ENCODE peak calls at places on chromosomes 12 and 14, in four cellular contexts. One of them, this sample, is unnamed.

GRCh38 chr14:23301969-23302289 is 730 bp downstream of the PPP1R3E start:
- DNase-seq in hepatocyte: no peak
- DNase-seq in substantia nigra: peak; percentile 91
- DNase-seq in globus pallidus: no peak
- DNase-seq in this sample: no peak

GRCh38 chr12:95848575-95849388 is 10.0 kb upstream of the SNRPF start:
- DNase-seq in substantia nigra: no peak
- DNase-seq in hepatocyte: peak; percentile 26
- DNase-seq in globus pallidus: no peak
- DNase-seq in this sample: no peak

GRCh38 chr12:2925322-2925995 is 33.7 kb upstream of the TEAD4 start:
- DNase-seq in substantia nigra: no peak
- DNase-seq in globus pallidus: no peak
- DNase-seq in hepatocyte: no peak
- DNase-seq in this sample: no peak

GRCh38 chr14:103949386-103949785 is 7.1 kb upstream of the RD3L start:
- DNase-seq in globus pallidus: no peak
- DNase-seq in substantia nigra: no peak
- DNase-seq in hepatocyte: no peak
- DNase-seq in this sample: no peak

GRCh38 chr14:45891417-45892080 is 638.5 kb upstream of the MIS18BP1 start:
- DNase-seq in globus pallidus: no peak
- DNase-seq in hepatocyte: peak; percentile 51
- DNase-seq in substantia nigra: no peak
- DNase-seq in this sample: no peak

GRCh38 chr14:32679927-32680612 is 258.6 kb upstream of the NPAS3 start:
- DNase-seq in substantia nigra: no peak
- DNase-seq in hepatocyte: no peak
- DNase-seq in globus pallidus: no peak
- DNase-seq in this sample: no peak

GRCh38 chr12:56631790-56632700 is 1.9 kb upstream of the BAZ2A start:
- DNase-seq in globus pallidus: peak; percentile 48
- DNase-seq in substantia nigra: peak; percentile 16
- DNase-seq in hepatocyte: peak; percentile 84
- DNase-seq in this sample: peak; percentile 46

GRCh38 chr14:90521121-90521929 is 124.5 kb downstream of the CALM1 start:
- DNase-seq in globus pallidus: no peak
- DNase-seq in substantia nigra: no peak
- DNase-seq in hepatocyte: no peak
- DNase-seq in this sample: no peak

GRCh38 chr14:88868558-88869159 is 44.2 kb downstream of the TTC8 start:
- DNase-seq in hepatocyte: peak; percentile 19
- DNase-seq in substantia nigra: no peak
- DNase-seq in globus pallidus: no peak
- DNase-seq in this sample: peak; percentile 43

GRCh38 chr12:49537709-49538601 is 875 bp upstream of the KCNH3 start:
- DNase-seq in substantia nigra: no peak
- DNase-seq in hepatocyte: peak; percentile 31
- DNase-seq in globus pallidus: no peak
- DNase-seq in this sample: peak; percentile 36

GRCh38 chr14:68690106-68690960 is 102.5 kb downstream of the ZFP36L1 start:
- DNase-seq in globus pallidus: no peak
- DNase-seq in hepatocyte: no peak
- DNase-seq in substantia nigra: no peak
- DNase-seq in this sample: no peak

GRCh38 chr12:66678640-66679268 is at the start of gene GRIP1:
- DNase-seq in substantia nigra: no peak
- DNase-seq in hepatocyte: no peak
- DNase-seq in globus pallidus: no peak
- DNase-seq in this sample: peak; percentile 10

GRCh38 chr14:81289516-81289915 is 68.8 kb upstream of the GTF2A1 start:
- DNase-seq in globus pallidus: no peak
- DNase-seq in substantia nigra: no peak
- DNase-seq in hepatocyte: no peak
- DNase-seq in this sample: no peak

GRCh38 chr12:47744005-47744651 is 14.6 kb downstream of the RAPGEF3 start:
- DNase-seq in globus pallidus: no peak
- DNase-seq in substantia nigra: no peak
- DNase-seq in hepatocyte: peak; percentile 83
- DNase-seq in this sample: peak; percentile 53

GRCh38 chr12:52455818-52456217 is 3.9 kb upstream of the KRT6B start:
- DNase-seq in hepatocyte: no peak
- DNase-seq in substantia nigra: no peak
- DNase-seq in globus pallidus: no peak
- DNase-seq in this sample: no peak

GRCh38 chr14:101470266-101470665 is 91.0 kb upstream of the DIO3 start:
- DNase-seq in globus pallidus: no peak
- DNase-seq in hepatocyte: no peak
- DNase-seq in substantia nigra: no peak
- DNase-seq in this sample: no peak

GRCh38 chr12:119843100-119843499 is 34.0 kb downstream of the CIT start:
- DNase-seq in hepatocyte: peak; percentile 12
- DNase-seq in globus pallidus: no peak
- DNase-seq in substantia nigra: no peak
- DNase-seq in this sample: peak; percentile 73

GRCh38 chr14:94628578-94628977 is 16.4 kb downstream of the SERPINA3 start:
- DNase-seq in substantia nigra: no peak
- DNase-seq in globus pallidus: no peak
- DNase-seq in hepatocyte: no peak
- DNase-seq in this sample: no peak

GRCh38 chr14:101187816-101188570 is 284.5 kb upstream of the RTL1 start:
- DNase-seq in hepatocyte: no peak
- DNase-seq in globus pallidus: no peak
- DNase-seq in substantia nigra: no peak
- DNase-seq in this sample: no peak

GRCh38 chr12:111368684-111369495 is at the start of gene PHETA1:
- DNase-seq in globus pallidus: peak; percentile 87
- DNase-seq in hepatocyte: peak; percentile 96
- DNase-seq in substantia nigra: peak; percentile 71
- DNase-seq in this sample: peak; percentile 92

GRCh38 chr14:87049886-87050820 is 942.8 kb downstream of the GALC start:
- DNase-seq in substantia nigra: no peak
- DNase-seq in hepatocyte: peak; percentile 46
- DNase-seq in globus pallidus: no peak
- DNase-seq in this sample: no peak

GRCh38 chr14:99879401-99880295 is 86.4 kb downstream of the EML1 start:
- DNase-seq in substantia nigra: no peak
- DNase-seq in globus pallidus: no peak
- DNase-seq in hepatocyte: peak; percentile 59
- DNase-seq in this sample: no peak

GRCh38 chr14:64465856-64466554 is 706 bp downstream of the AKAP5 start:
- DNase-seq in substantia nigra: no peak
- DNase-seq in hepatocyte: peak; percentile 67
- DNase-seq in globus pallidus: no peak
- DNase-seq in this sample: peak; percentile 80

GRCh38 chr14:84074626-84075025 is 1455.3 kb upstream of the FLRT2 start:
- DNase-seq in substantia nigra: no peak
- DNase-seq in globus pallidus: no peak
- DNase-seq in hepatocyte: no peak
- DNase-seq in this sample: no peak

GRCh38 chr12:78559441-78559840 is 305.1 kb upstream of the SYT1 start:
- DNase-seq in hepatocyte: no peak
- DNase-seq in globus pallidus: no peak
- DNase-seq in substantia nigra: no peak
- DNase-seq in this sample: no peak

GRCh38 chr12:53277981-53278380 is 9.9 kb downstream of the ESPL1 start:
- DNase-seq in hepatocyte: no peak
- DNase-seq in substantia nigra: no peak
- DNase-seq in globus pallidus: no peak
- DNase-seq in this sample: no peak

GRCh38 chr12:49961111-49961922 is at the start of gene AQP5:
- DNase-seq in hepatocyte: no peak
- DNase-seq in globus pallidus: no peak
- DNase-seq in substantia nigra: no peak
- DNase-seq in this sample: no peak

GRCh38 chr12:55875704-55876103 is 33.0 kb upstream of the MMP19 start:
- DNase-seq in globus pallidus: no peak
- DNase-seq in hepatocyte: no peak
- DNase-seq in substantia nigra: no peak
- DNase-seq in this sample: no peak

GRCh38 chr14:41047763-41048162 is 558.9 kb upstream of the LRFN5 start:
- DNase-seq in hepatocyte: no peak
- DNase-seq in globus pallidus: no peak
- DNase-seq in substantia nigra: no peak
- DNase-seq in this sample: no peak

GRCh38 chr14:54867011-54867410 is 35.6 kb downstream of the GCH1 start:
- DNase-seq in globus pallidus: no peak
- DNase-seq in substantia nigra: no peak
- DNase-seq in hepatocyte: no peak
- DNase-seq in this sample: no peak

GRCh38 chr14:22478670-22479069 is 110.4 kb downstream of the DAD1 start:
- DNase-seq in hepatocyte: peak; percentile 26
- DNase-seq in substantia nigra: no peak
- DNase-seq in globus pallidus: no peak
- DNase-seq in this sample: no peak

GRCh38 chr12:93790472-93791152 is 113.4 kb downstream of the CRADD start:
- DNase-seq in substantia nigra: no peak
- DNase-seq in globus pallidus: no peak
- DNase-seq in hepatocyte: no peak
- DNase-seq in this sample: no peak

GRCh38 chr12:65860584-65860983 is 36.3 kb downstream of the HMGA2 start:
- DNase-seq in globus pallidus: no peak
- DNase-seq in hepatocyte: no peak
- DNase-seq in substantia nigra: no peak
- DNase-seq in this sample: no peak

GRCh38 chr14:62015248-62015647 is 253.0 kb downstream of the SNAPC1 start:
- DNase-seq in substantia nigra: no peak
- DNase-seq in hepatocyte: no peak
- DNase-seq in globus pallidus: no peak
- DNase-seq in this sample: no peak

This sample was measured in G401.